ENCODE peak calls at places on chromosome 22, in four cellular contexts. V is cardiac muscle cell, H is testis, J is upper lobe of right lung. W is an unnamed sample. For H3K4me1, the result is how much of the 10 kb centered on the place peaks cover.

GRCh38 chr22:36762687-36763260 is 13.1 kb downstream of the IFT27 start:
- DNase-seq in J (peak), V (peak), H (no peak), W (peak)

GRCh38 chr22:44970291-44970690 is 39.5 kb downstream of the PHF21B start:
- DNase-seq in V (no peak), J (no peak), H (no peak), W (no peak)

GRCh38 chr22:44947846-44948245 is 62.0 kb downstream of the PHF21B start:
- DNase-seq in J (no peak), H (no peak), V (no peak), W (no peak)

GRCh38 chr22:49955581-49956417 is 4.8 kb upstream of the PIM3 start:
- DNase-seq in J (no peak), V (no peak), H (no peak), W (no peak)

GRCh38 chr22:45638834-45639746 is 32.5 kb upstream of the ATXN10 start:
- DNase-seq in V (peak), J (peak), H (no peak), W (no peak)

GRCh38 chr22:46381142-46381541 is 45.6 kb downstream of the TRMU start:
- DNase-seq in J (no peak), H (no peak), V (peak), W (no peak)

GRCh38 chr22:27133951-27134664 is 476.7 kb downstream of the MIAT start:
- DNase-seq in J (no peak), V (peak), H (no peak), W (no peak)

GRCh38 chr22:24592846-24593809 is at the start of gene LRRC75B:
- DNase-seq in J (peak), H (peak), V (peak), W (peak)

GRCh38 chr22:46085831-46086576 is 64.3 kb upstream of the PPARA start:
- DNase-seq in V (peak), J (peak), H (no peak), W (peak)

GRCh38 chr22:32951807-32952153 is 106.4 kb downstream of the SYN3 start:
- DNase-seq in H (no peak), V (peak), J (no peak), W (peak)

GRCh38 chr22:46071451-46072029 is 78.8 kb upstream of the PPARA start:
- DNase-seq in J (peak), V (peak), H (peak), W (peak)

GRCh38 chr22:36773935-36774334 is 2.0 kb downstream of the IFT27 start:
- DNase-seq in J (no peak), H (no peak), V (peak), W (no peak)

GRCh38 chr22:27462190-27462589 is 339.4 kb downstream of the MN1 start:
- DNase-seq in H (no peak), J (no peak), V (no peak), W (no peak)

GRCh38 chr22:22884888-22885840 is 2.5 kb upstream of the IGLL5 start:
- DNase-seq in J (no peak), H (no peak), V (no peak), W (no peak)

GRCh38 chr22:35347462-35347861 is 33.4 kb upstream of the HMOX1 start:
- DNase-seq in H (no peak), V (no peak), J (no peak), W (no peak)

GRCh38 chr22:47091921-47092700 is 329.7 kb downstream of the TBC1D22A start:
- DNase-seq in J (no peak), V (no peak), H (no peak), W (no peak)

GRCh38 chr22:42317691-42318547 is 47.5 kb upstream of the TCF20 start:
- DNase-seq in V (no peak), J (peak), H (no peak), W (no peak)

GRCh38 chr22:10781571-10782403 is 4746.2 kb upstream of the OR11H1 start:
- DNase-seq in J (no peak), H (no peak), V (no peak), W (no peak)

GRCh38 chr22:22408731-22409696 is 99.5 kb downstream of the ZNF280B start:
- DNase-seq in J (no peak), H (peak), V (peak), W (no peak)

GRCh38 chr22:25078591-25078990 is 121.1 kb upstream of the CRYBB3 start:
- DNase-seq in J (no peak), V (no peak), H (no peak), W (no peak)

GRCh38 chr22:23437779-23438178 is 142.3 kb downstream of the IGLL1 start:
- DNase-seq in H (no peak), J (no peak), V (no peak), W (no peak)

GRCh38 chr22:21837184-21837979 is 30.1 kb downstream of the MAPK1 start:
- DNase-seq in V (peak), J (no peak), H (no peak), W (peak)

GRCh38 chr22:50272103-50272782 is 2.1 kb upstream of the MAPK11 start:
- DNase-seq in H (no peak), V (no peak), J (no peak), W (no peak)

GRCh38 chr22:23775779-23776375 is 3.2 kb downstream of the MMP11 start:
- DNase-seq in V (no peak), H (no peak), J (no peak), W (no peak)

GRCh38 chr22:22446527-22446926 is 62.0 kb downstream of the ZNF280B start:
- DNase-seq in V (peak), J (no peak), H (no peak), W (no peak)

GRCh38 chr22:33302049-33302545 is 243.9 kb upstream of the SYN3 start:
- DNase-seq in J (peak), V (peak), H (peak), W (peak)

GRCh38 chr22:35341090-35341874 is 39.6 kb upstream of the HMOX1 start:
- DNase-seq in J (no peak), V (no peak), H (no peak), W (no peak)

GRCh38 chr22:24775769-24776492 is 1.4 kb upstream of the PIWIL3 start:
- DNase-seq in J (no peak), V (peak), H (no peak), W (no peak)

GRCh38 chr22:36305813-36306212 is 52.9 kb downstream of the APOL1 start:
- DNase-seq in V (no peak), J (no peak), H (no peak), W (no peak)

GRCh38 chr22:44569516-44569915 is 71.5 kb upstream of the RTL6 start:
- DNase-seq in H (no peak), J (peak), V (no peak), W (no peak)

GRCh38 chr22:36224245-36224644 is 15.1 kb downstream of the APOL2 start:
- DNase-seq in V (no peak), H (no peak), J (no peak), W (no peak)

GRCh38 chr22:25939384-25939783 is 197.4 kb downstream of the MYO18B start:
- DNase-seq in V (no peak), H (no peak), J (no peak), W (no peak)

GRCh38 chr22:19067696-19068348 is 54.4 kb downstream of the DGCR2 start:
- DNase-seq in H (no peak), V (no peak), J (no peak), W (no peak)

GRCh38 chr22:46789992-46790391 is 27.5 kb downstream of the TBC1D22A start:
- DNase-seq in V (peak), J (no peak), H (no peak), W (no peak)

GRCh38 chr22:32823024-32823730 is 21.7 kb downstream of the TIMP3 start:
- DNase-seq in H (peak), V (peak), J (no peak), W (no peak)

GRCh38 chr22:46056169-46057041 is 79.4 kb upstream of the WNT7B start:
- DNase-seq in J (peak), V (no peak), H (peak), W (peak)

GRCh38 chr22:47850644-47851151 is 1088.2 kb downstream of the TBC1D22A start:
- DNase-seq in V (no peak), J (no peak), H (peak), W (no peak)

GRCh38 chr22:33811686-33812085 is 108.6 kb downstream of the LARGE1 start:
- DNase-seq in V (peak), J (no peak), H (peak), W (peak)

GRCh38 chr22:32987081-32987631 is 71.0 kb downstream of the SYN3 start:
- DNase-seq in V (no peak), H (no peak), J (no peak), W (no peak)

GRCh38 chr22:47123827-47124442 is 361.5 kb downstream of the TBC1D22A start:
- DNase-seq in H (no peak), J (peak), V (no peak), W (no peak)

GRCh38 chr22:18034076-18034475 is 9.7 kb upstream of the MICAL3 start:
- DNase-seq in J (no peak), H (no peak), V (no peak), W (no peak)
- H3K4me1 ChIP-seq in J (under half), H (under half), V (under half), W (under half)

GRCh38 chr22:48944756-48945620 is 882.7 kb downstream of the BRD1 start:
- DNase-seq in V (no peak), H (peak), J (peak), W (peak)

GRCh38 chr22:48942698-48943566 is 884.7 kb downstream of the BRD1 start:
- DNase-seq in J (peak), V (no peak), H (peak), W (no peak)

GRCh38 chr22:48944433-48944755 is 883.3 kb downstream of the BRD1 start:
- DNase-seq in H (no peak), J (no peak), V (no peak), W (no peak)

GRCh38 chr22:48941903-48942625 is 885.6 kb downstream of the BRD1 start:
- DNase-seq in H (peak), J (peak), V (no peak), W (no peak)

GRCh38 chr22:48943567-48944432 is 883.9 kb downstream of the BRD1 start:
- DNase-seq in J (peak), V (no peak), H (peak), W (no peak)
- TF ChIP-seq CTCF in J (peak), V (no peak), H (peak), W (peak)

GRCh38 chr22:37932401-37932800 is 21.0 kb downstream of the C22orf23 start:
- DNase-seq in H (no peak), V (no peak), J (no peak), W (no peak)
- H3K4me3 ChIP-seq in H (no peak), V (no peak), J (no peak), W (no peak)

GRCh38 chr22:28816994-28817530 is 16.7 kb upstream of the XBP1 start:
- DNase-seq in V (no peak), J (no peak), H (no peak), W (no peak)
- H3K4me1 ChIP-seq in V (under half), J (half or more), H (under half), W (under half)

GRCh38 chr22:39534092-39534506 is 1.6 kb upstream of the RPS19BP1 start:
- DNase-seq in J (no peak), V (no peak), H (no peak), W (no peak)
- TF ChIP-seq CTCF in J (no peak), V (no peak), H (no peak), W (no peak)

DNA sequence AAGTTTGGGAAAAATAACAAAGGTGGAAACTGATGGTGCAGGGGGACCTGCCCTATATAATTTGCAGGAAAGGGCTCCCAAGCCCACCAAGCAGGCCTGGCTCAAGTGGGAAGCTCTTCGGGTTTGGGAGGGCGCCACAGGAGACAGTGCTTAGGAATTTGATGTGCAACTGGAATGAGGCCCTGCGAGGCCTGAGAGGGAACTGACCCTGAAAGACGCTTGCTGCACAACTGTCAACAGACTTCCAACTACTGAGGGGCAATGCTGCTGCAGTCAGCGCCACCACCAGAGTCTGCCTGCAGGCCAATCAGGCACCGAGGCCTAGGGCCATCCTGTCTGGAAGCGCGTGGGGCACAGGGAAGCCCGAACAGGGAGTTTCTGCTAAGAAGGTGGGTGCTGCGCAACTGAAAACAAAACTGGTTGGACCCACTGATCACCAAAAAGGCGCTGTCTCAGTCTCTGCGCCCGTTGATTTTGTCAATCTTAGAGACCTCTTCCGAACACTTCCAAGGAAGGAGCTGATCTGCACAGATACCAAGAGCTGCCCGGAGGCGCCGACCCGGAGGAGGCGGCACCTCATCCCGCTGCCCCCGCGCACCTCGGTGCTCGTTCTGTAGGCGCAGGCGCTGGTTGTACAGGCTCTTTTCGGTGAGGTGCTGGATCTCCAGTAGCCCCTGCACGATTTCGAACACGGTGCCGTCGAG is 667 bp downstream of the DGCR6L start:
- DNase-seq in J (peak), H (peak), V (no peak), W (no peak)
- H3K4me3 ChIP-seq in J (peak), H (peak), V (peak), W (peak)

DNA sequence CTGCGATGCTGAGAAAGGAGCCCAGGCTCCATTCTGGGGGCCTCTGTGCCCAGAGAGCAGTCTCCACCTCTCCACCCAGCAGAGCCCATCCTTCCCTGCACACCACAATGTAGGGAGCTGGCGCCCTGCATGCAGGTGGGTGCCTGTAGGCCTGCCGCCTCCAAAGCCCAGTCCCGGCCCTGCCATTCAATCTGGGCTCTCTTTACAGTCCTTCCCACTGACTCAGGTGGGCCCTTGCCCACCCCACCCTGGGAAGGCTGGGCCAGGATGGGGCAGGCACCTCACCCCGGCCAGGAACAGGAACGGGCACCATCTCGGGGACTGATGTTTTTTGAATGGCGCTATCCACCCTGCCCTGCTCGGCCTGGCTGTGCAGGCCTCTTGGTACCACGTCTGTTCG is 98.6 kb downstream of the MORC2 start:
- DNase-seq in H (no peak), J (peak), V (no peak), W (no peak)
- H3K4me1 ChIP-seq in H (under half), J (under half), V (under half), W (under half)

DNA sequence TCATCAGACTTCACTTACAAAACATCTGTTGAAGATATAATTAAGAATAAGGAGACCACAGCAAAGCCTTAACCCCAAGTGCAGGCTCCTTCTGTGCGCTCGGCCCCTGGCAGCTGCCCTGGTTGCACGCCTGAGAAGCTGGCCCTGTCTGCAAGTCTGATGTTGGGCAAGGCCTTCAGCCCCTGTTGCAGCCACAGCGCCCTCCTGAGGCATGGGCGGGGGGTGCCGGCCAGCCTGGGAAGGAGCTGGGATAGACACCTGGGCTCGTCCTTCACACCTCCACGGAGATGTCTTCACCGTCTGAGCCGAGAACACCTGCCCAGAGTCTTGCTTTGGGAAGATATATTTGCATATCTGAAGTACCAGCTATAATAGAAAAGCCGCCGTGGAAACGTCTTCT is 104.1 kb downstream of the MPPED1 start:
- DNase-seq in J (no peak), V (no peak), H (no peak), W (no peak)
- TF ChIP-seq CTCF in J (no peak), V (no peak), H (no peak), W (no peak)

W was measured in heart right ventricle.